ENCODE peak calls at places on chromosomes 7 and 10, in five cellular contexts. W, F, T, P and E are unnamed samples.

GRCh38 chr10:75967491-75967890 is 536.1 kb downstream of the LRMDA start:
- DNase-seq in W (no peak), F (no peak), T (peak), P (no peak), E (peak)

GRCh38 chr7:96076350-96076707 is 245.6 kb downstream of the SLC25A13 start:
- DNase-seq in W (no peak), F (no peak), T (no peak), P (no peak), E (peak)

GRCh38 chr10:76209135-76209534 is 777.7 kb downstream of the LRMDA start:
- DNase-seq in W (no peak), F (no peak), T (no peak), P (no peak), E (no peak)

GRCh38 chr7:133139350-133139749 is 57.5 kb upstream of the CHCHD3 start:
- DNase-seq in W (peak), F (peak), T (peak), P (peak), E (peak)

GRCh38 chr10:120456626-120457430 is at the start of gene PLPP4:
- DNase-seq in W (peak), F (peak), T (peak), P (no peak), E (peak)

GRCh38 chr7:144738708-144739314 is 97.0 kb downstream of the TPK1 start:
- DNase-seq in W (no peak), F (peak), T (peak), P (peak), E (no peak)

GRCh38 chr7:92266415-92267241 is 20.9 kb downstream of the ANKIB1 start:
- DNase-seq in W (no peak), F (no peak), T (no peak), P (no peak), E (no peak)

GRCh38 chr7:23473848-23474097 is 3.5 kb upstream of the IGF2BP3 start:
- DNase-seq in W (no peak), F (no peak), T (no peak), P (no peak), E (peak)

GRCh38 chr10:11178606-11179221 is 161.0 kb downstream of the CELF2 start:
- DNase-seq in W (no peak), F (no peak), T (peak), P (peak), E (no peak)

GRCh38 chr7:148535227-148535626 is 55.3 kb upstream of the C7orf33 start:
- DNase-seq in W (no peak), F (no peak), T (peak), P (peak), E (no peak)

GRCh38 chr7:131040467-131040932 is 287.2 kb upstream of the MKLN1 start:
- DNase-seq in W (peak), F (peak), T (peak), P (peak), E (peak)

GRCh38 chr7:36283711-36284130 is 105.9 kb upstream of the ANLN start:
- DNase-seq in W (no peak), F (no peak), T (no peak), P (peak), E (no peak)

GRCh38 chr7:37452346-37452745 is 3.7 kb upstream of the ELMO1 start:
- DNase-seq in W (no peak), F (no peak), T (peak), P (no peak), E (no peak)

GRCh38 chr7:151992375-151992774 is 33.1 kb upstream of the GALNT11 start:
- DNase-seq in W (no peak), F (peak), T (peak), P (peak), E (peak)
- TF ChIP-seq CTCF in W (peak), F (no peak), T (peak), P (no peak), E (no peak)

GRCh38 chr10:49161411-49161997 is 26.7 kb downstream of the TMEM273 start:
- DNase-seq in W (no peak), F (no peak), T (no peak), P (no peak), E (no peak)
- TF ChIP-seq CTCF in W (peak), F (no peak), T (peak), P (no peak), E (peak)

DNA sequence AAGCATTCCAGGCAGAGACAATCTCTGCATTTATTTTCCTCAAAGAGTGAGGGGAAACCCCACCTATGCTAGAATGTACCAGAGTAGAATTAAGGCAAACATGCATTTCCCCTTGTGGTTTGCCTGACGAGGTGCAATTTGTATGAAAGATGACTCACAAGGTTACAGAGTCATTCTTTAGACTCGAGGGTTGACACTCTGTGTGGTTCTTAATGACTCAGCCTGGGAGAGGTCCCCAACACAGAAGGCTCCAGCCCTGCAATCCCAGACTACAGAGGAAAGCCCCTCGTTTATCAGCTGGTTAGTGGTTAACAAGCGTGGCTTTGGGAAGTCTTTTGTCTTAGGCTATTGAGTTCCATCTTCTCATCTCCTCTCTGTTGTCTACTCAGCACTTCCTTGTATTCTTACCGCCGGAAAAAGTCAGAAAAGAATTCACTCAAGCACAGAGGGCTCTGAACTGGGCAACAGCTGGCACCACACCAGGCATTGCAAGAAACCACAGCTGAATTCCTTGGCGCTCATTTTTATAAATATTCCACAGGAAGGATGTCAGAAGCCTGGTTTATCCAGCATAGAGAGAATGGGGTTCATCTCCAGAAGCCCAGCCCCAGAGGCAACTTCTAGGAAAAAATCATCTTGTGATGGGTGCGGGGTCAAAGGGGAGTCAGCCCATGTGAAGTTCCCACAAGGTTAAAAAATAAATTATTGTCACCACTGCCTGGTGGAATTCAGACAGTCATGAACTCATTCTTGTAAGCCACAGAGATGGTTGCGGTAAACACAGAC is 24.4 kb upstream of the SVIL start:
- DNase-seq in W (no peak), F (peak), T (no peak), P (peak), E (no peak)
- TF ChIP-seq CTCF in W (no peak), F (no peak), T (no peak), P (no peak), E (peak)

GRCh38 chr10:87771871-87772500 is 46.0 kb downstream of the ATAD1 start:
- DNase-seq in W (no peak), F (no peak), T (no peak), P (no peak), E (no peak)
- TF ChIP-seq CTCF in W (peak), F (peak), T (no peak), P (peak), E (peak)

GRCh38 chr7:78435355-78435754 is 636.8 kb downstream of the PHTF2 start:
- DNase-seq in W (no peak), F (no peak), T (no peak), P (no peak), E (no peak)

GRCh38 chr7:78438433-78438832 is 639.9 kb downstream of the PHTF2 start:
- DNase-seq in W (no peak), F (no peak), T (no peak), P (no peak), E (no peak)

GRCh38 chr7:78433421-78433820 is 634.8 kb downstream of the PHTF2 start:
- DNase-seq in W (no peak), F (no peak), T (no peak), P (no peak), E (no peak)

GRCh38 chr7:78437118-78437517 is 638.5 kb downstream of the PHTF2 start:
- DNase-seq in W (no peak), F (no peak), T (no peak), P (no peak), E (no peak)

GRCh38 chr7:78434281-78434680 is 635.7 kb downstream of the PHTF2 start:
- DNase-seq in W (no peak), F (no peak), T (no peak), P (no peak), E (no peak)
- TF ChIP-seq CTCF in W (no peak), F (no peak), T (peak), P (no peak), E (peak)